ENCODE peak calls at places on chromosomes 5 and 9, in four cellular contexts. U, A, N and L are unnamed samples.

GRCh38 chr5:1792842-1793266 is 6.8 kb downstream of the MRPL36 start:
- DNase-seq in U (no peak), A (no peak), N (no peak), L (no peak)

GRCh38 chr5:84863020-84863419 is 478.3 kb upstream of the EDIL3 start:
- DNase-seq in U (no peak), A (no peak), N (no peak), L (no peak)

GRCh38 chr9:38687389-38687842 is 32.5 kb downstream of the FAM240B start:
- DNase-seq in U (no peak), A (peak), N (no peak), L (no peak)

GRCh38 chr5:96699186-96699820 is 37.1 kb downstream of the CAST start:
- DNase-seq in U (peak), A (no peak), N (no peak), L (no peak)

GRCh38 chr9:92426501-92426900 is 2.2 kb upstream of the OMD start:
- DNase-seq in U (no peak), A (no peak), N (no peak), L (no peak)

GRCh38 chr9:23733495-23734078 is 92.5 kb downstream of the ELAVL2 start:
- DNase-seq in U (no peak), A (no peak), N (no peak), L (no peak)

GRCh38 chr9:136694163-136694864 is 7.1 kb upstream of the AGPAT2 start:
- DNase-seq in U (no peak), A (no peak), N (peak), L (no peak)

GRCh38 chr9:13568851-13569618 is 289.5 kb upstream of the MPDZ start:
- DNase-seq in U (peak), A (peak), N (no peak), L (peak)

GRCh38 chr5:2203774-2204173 is 321.0 kb upstream of the IRX4 start:
- DNase-seq in U (no peak), A (no peak), N (no peak), L (no peak)